ENCODE peak calls at places on chromosomes 11 and 22, in four cellular contexts. One of them, this sample, is unnamed.

GRCh38 chr11:130531061-130531460 is 82.6 kb downstream of the ADAMTS15 start:
- DNase-seq in SK-N-SH: no peak
- DNase-seq in HepG2: no peak
- DNase-seq in WTC11: no peak
- DNase-seq in this sample: no peak

GRCh38 chr22:30627480-30627879 is 8.1 kb upstream of the SLC35E4 start:
- DNase-seq in SK-N-SH: no peak
- DNase-seq in HepG2: no peak
- DNase-seq in WTC11: no peak
- DNase-seq in this sample: no peak

GRCh38 chr11:130829801-130830562 is 86.3 kb downstream of the SNX19 start:
- DNase-seq in SK-N-SH: no peak
- DNase-seq in HepG2: no peak
- DNase-seq in WTC11: no peak
- DNase-seq in this sample: no peak

GRCh38 chr11:117315285-117316196 is 515 bp downstream of the BACE1 start:
- DNase-seq in SK-N-SH: no peak
- DNase-seq in HepG2: no peak
- DNase-seq in WTC11: no peak
- DNase-seq in this sample: no peak

GRCh38 chr11:120068114-120068573 is 69.8 kb downstream of the TRIM29 start:
- DNase-seq in SK-N-SH: peak
- DNase-seq in HepG2: no peak
- DNase-seq in WTC11: no peak
- DNase-seq in this sample: no peak

GRCh38 chr22:47163481-47163875 is 401.0 kb downstream of the TBC1D22A start:
- DNase-seq in SK-N-SH: no peak
- DNase-seq in HepG2: no peak
- DNase-seq in WTC11: no peak
- DNase-seq in this sample: no peak

GRCh38 chr22:49355206-49355920 is 472.3 kb downstream of the BRD1 start:
- DNase-seq in SK-N-SH: no peak
- DNase-seq in HepG2: no peak
- DNase-seq in WTC11: peak
- DNase-seq in this sample: no peak

GRCh38 chr11:104765401-104765800 is 132.9 kb downstream of the CASP12 start:
- DNase-seq in SK-N-SH: no peak
- DNase-seq in HepG2: no peak
- DNase-seq in WTC11: no peak
- DNase-seq in this sample: no peak

GRCh38 chr11:104028476-104028875 is 8.0 kb upstream of the DDI1 start:
- DNase-seq in SK-N-SH: no peak
- DNase-seq in HepG2: no peak
- DNase-seq in WTC11: no peak
- DNase-seq in this sample: no peak

GRCh38 chr11:57761301-57762234 is at the start of gene CTNND1:
- DNase-seq in SK-N-SH: peak
- DNase-seq in HepG2: peak
- DNase-seq in WTC11: peak
- DNase-seq in this sample: peak

GRCh38 chr11:74282863-74283484 is 28.5 kb downstream of the P4HA3 start:
- DNase-seq in SK-N-SH: no peak
- DNase-seq in HepG2: no peak
- DNase-seq in WTC11: no peak
- DNase-seq in this sample: peak

GRCh38 chr11:6547177-6547576 is 50.1 kb downstream of the DNHD1 start:
- DNase-seq in SK-N-SH: no peak
- DNase-seq in HepG2: no peak
- DNase-seq in WTC11: no peak
- DNase-seq in this sample: no peak

GRCh38 chr22:50702821-50703725 is 30.4 kb downstream of the SHANK3 start:
- DNase-seq in SK-N-SH: no peak
- DNase-seq in HepG2: no peak
- DNase-seq in WTC11: peak
- DNase-seq in this sample: no peak

GRCh38 chr11:554824-555499 is 5.6 kb downstream of the LMNTD2 start:
- DNase-seq in SK-N-SH: peak
- DNase-seq in HepG2: peak
- DNase-seq in WTC11: peak
- DNase-seq in this sample: peak

GRCh38 chr22:42270512-42271190 is at the start of gene TCF20:
- DNase-seq in SK-N-SH: peak
- DNase-seq in HepG2: peak
- DNase-seq in WTC11: peak
- DNase-seq in this sample: peak

GRCh38 chr11:35598254-35599125 is 19.8 kb upstream of the FJX1 start:
- DNase-seq in SK-N-SH: no peak
- DNase-seq in HepG2: no peak
- DNase-seq in WTC11: no peak
- DNase-seq in this sample: no peak

GRCh38 chr11:1672613-1673400 is 24.2 kb upstream of the KRTAP5-6 start:
- DNase-seq in SK-N-SH: no peak
- DNase-seq in HepG2: no peak
- DNase-seq in WTC11: no peak
- DNase-seq in this sample: no peak

GRCh38 chr11:95375881-95376280 is 144.9 kb upstream of the SESN3 start:
- DNase-seq in SK-N-SH: no peak
- DNase-seq in HepG2: no peak
- DNase-seq in WTC11: no peak
- DNase-seq in this sample: no peak

GRCh38 chr11:30583505-30584280 is 2.5 kb downstream of the MPPED2 start:
- DNase-seq in SK-N-SH: peak
- DNase-seq in HepG2: no peak
- DNase-seq in WTC11: peak
- DNase-seq in this sample: no peak

GRCh38 chr11:46977038-46977818 is 40.7 kb downstream of the CSTPP1 start:
- DNase-seq in SK-N-SH: no peak
- DNase-seq in HepG2: peak
- DNase-seq in WTC11: peak
- DNase-seq in this sample: no peak

GRCh38 chr11:123640677-123641494 is 13.5 kb downstream of the SCN3B start:
- DNase-seq in SK-N-SH: peak
- DNase-seq in HepG2: peak
- DNase-seq in WTC11: peak
- DNase-seq in this sample: peak

GRCh38 chr11:73306069-73306468 is 2.0 kb upstream of the ARHGEF17 start:
- DNase-seq in SK-N-SH: no peak
- DNase-seq in HepG2: no peak
- DNase-seq in WTC11: no peak
- DNase-seq in this sample: no peak

GRCh38 chr11:2142300-2142759 is 3.1 kb upstream of the IGF2 start:
- DNase-seq in SK-N-SH: no peak
- DNase-seq in HepG2: no peak
- DNase-seq in WTC11: no peak
- DNase-seq in this sample: no peak

GRCh38 chr11:61828379-61828628 is 204 bp downstream of the FADS2 start:
- DNase-seq in SK-N-SH: no peak
- DNase-seq in HepG2: no peak
- DNase-seq in WTC11: no peak
- DNase-seq in this sample: no peak

GRCh38 chr11:2577071-2578005 is 122.5 kb downstream of the KCNQ1OT1 start:
- DNase-seq in SK-N-SH: peak
- DNase-seq in HepG2: no peak
- DNase-seq in WTC11: peak
- DNase-seq in this sample: no peak

GRCh38 chr22:39207141-39208012 is 37.4 kb downstream of the PDGFB start:
- DNase-seq in SK-N-SH: no peak
- DNase-seq in HepG2: no peak
- DNase-seq in WTC11: no peak
- DNase-seq in this sample: no peak

GRCh38 chr22:26744892-26745808 is 87.8 kb downstream of the MIAT start:
- DNase-seq in SK-N-SH: no peak
- DNase-seq in HepG2: no peak
- DNase-seq in WTC11: no peak
- DNase-seq in this sample: no peak

GRCh38 chr11:10778217-10778970 is 27.3 kb downstream of the CTR9 start:
- DNase-seq in SK-N-SH: peak
- DNase-seq in HepG2: no peak
- DNase-seq in WTC11: no peak
- DNase-seq in this sample: no peak

DNA sequence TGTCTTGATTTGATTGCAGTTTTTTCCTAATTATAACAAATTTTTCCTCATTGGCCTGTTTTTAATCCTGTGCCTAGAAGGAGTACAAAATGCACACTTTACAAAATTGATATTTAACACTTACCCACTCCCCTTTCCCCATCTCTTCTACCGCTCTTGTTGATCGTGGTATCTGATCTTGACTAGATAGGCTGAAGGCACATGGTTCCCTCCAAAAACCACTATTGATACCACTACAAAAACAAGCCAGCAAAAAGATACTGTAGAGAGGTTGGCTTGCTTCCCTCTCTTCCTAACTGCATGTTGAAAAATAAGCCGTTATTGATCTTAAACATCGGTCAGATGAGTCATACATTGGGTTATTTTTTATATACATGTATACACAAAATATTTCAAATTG is 14.6 kb upstream of the ZNF143 start:
- DNase-seq in SK-N-SH: no peak
- DNase-seq in HepG2: no peak
- DNase-seq in WTC11: no peak
- DNase-seq in this sample: no peak
- TF ChIP-seq FOXJ3 in SK-N-SH: no peak
- TF ChIP-seq FOXJ3 in HepG2: no peak
- TF ChIP-seq FOXJ3 in WTC11: no peak
- TF ChIP-seq FOXJ3 in this sample: no peak

GRCh38 chr11:100687032-100687629 is at the start of gene ARHGAP42:
- DNase-seq in SK-N-SH: peak
- DNase-seq in HepG2: peak
- DNase-seq in WTC11: peak
- DNase-seq in this sample: peak
- TF ChIP-seq FOXJ3 in SK-N-SH: no peak
- TF ChIP-seq FOXJ3 in HepG2: no peak
- TF ChIP-seq FOXJ3 in WTC11: no peak
- TF ChIP-seq FOXJ3 in this sample: no peak

GRCh38 chr11:134118016-134118415 is 49.1 kb downstream of the JAM3 start:
- DNase-seq in SK-N-SH: no peak
- DNase-seq in HepG2: no peak
- DNase-seq in WTC11: no peak
- DNase-seq in this sample: no peak
- TF ChIP-seq FOXJ3 in SK-N-SH: no peak
- TF ChIP-seq FOXJ3 in HepG2: no peak
- TF ChIP-seq FOXJ3 in WTC11: no peak
- TF ChIP-seq FOXJ3 in this sample: no peak

GRCh38 chr11:20156876-20157613 is 3.2 kb downstream of the DBX1 start:
- DNase-seq in SK-N-SH: no peak
- DNase-seq in HepG2: no peak
- DNase-seq in WTC11: peak
- DNase-seq in this sample: no peak
- TF ChIP-seq FOXJ3 in SK-N-SH: no peak
- TF ChIP-seq FOXJ3 in HepG2: no peak
- TF ChIP-seq FOXJ3 in WTC11: no peak
- TF ChIP-seq FOXJ3 in this sample: no peak

GRCh38 chr11:78061088-78061920 is 2.4 kb upstream of the THRSP start:
- DNase-seq in SK-N-SH: peak
- DNase-seq in HepG2: peak
- DNase-seq in WTC11: no peak
- DNase-seq in this sample: peak
- TF ChIP-seq FOXJ3 in SK-N-SH: no peak
- TF ChIP-seq FOXJ3 in HepG2: no peak
- TF ChIP-seq FOXJ3 in WTC11: no peak
- TF ChIP-seq FOXJ3 in this sample: no peak

DNA sequence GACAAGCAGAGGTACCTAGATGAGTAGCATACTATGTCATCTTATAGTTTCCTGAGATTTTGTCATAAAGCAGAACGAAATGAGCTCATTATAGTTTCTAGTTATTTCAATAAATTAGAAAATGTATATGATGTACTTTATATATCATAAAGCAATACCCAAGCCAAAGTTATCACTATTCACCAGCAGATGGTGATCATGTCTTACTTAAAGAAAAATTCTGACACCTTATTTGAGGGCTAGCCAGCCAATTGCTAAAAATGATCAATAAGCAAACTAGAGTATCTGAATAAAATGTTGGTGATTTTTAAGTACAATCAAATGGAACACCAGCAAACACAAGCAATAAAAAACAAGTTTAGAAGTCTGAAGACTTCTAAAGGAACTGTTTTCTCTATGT is 44.1 kb downstream of the RSF1 start:
- DNase-seq in SK-N-SH: no peak
- DNase-seq in HepG2: peak
- DNase-seq in WTC11: no peak
- DNase-seq in this sample: no peak
- TF ChIP-seq FOXJ3 in SK-N-SH: no peak
- TF ChIP-seq FOXJ3 in HepG2: no peak
- TF ChIP-seq FOXJ3 in WTC11: no peak
- TF ChIP-seq FOXJ3 in this sample: no peak

DNA sequence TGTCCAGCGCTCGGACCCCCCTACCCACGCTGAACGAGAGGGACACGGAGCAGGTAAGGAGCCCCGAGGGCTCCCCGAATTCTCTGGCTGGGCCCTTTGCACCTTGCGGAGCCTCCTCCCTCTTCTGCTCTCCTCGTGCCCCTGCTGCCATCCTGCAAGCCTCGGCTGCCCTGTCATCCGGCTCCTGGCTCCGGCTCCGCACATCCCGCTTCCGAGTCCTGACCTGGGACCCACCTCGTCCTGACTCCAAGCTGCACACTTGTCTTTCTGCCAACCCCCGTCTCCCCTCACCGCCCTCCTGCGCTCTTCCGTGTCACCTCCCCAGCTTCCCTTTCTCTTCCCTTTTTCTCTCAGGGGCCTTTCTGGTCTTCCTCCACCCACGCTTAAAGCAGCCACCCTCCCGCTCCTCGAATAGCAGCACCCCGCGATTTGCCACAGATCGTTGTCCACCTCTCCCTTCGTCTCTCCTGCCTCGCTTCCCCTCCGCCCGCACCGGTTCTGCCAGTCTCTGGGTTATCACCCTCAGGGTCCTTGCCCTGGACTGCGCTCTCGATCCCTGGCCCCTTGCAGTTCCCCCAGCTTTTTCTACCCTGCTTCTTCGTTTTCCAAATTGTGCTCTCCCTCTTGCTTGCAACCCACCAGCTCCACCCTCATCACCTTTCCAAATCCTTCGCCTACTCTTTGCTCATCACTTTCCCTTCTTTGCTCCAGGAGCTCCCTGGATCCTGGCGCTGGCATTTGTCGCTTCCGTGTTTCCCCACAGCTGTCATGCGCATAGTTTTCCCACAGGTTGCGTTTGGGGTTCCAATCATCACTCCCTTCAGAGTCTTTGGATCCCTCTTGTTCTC is 822 bp downstream of the MARK2 start:
- DNase-seq in SK-N-SH: no peak
- DNase-seq in HepG2: no peak
- DNase-seq in WTC11: no peak
- DNase-seq in this sample: peak
- TF ChIP-seq FOXJ3 in SK-N-SH: no peak
- TF ChIP-seq FOXJ3 in HepG2: no peak
- TF ChIP-seq FOXJ3 in WTC11: no peak
- TF ChIP-seq FOXJ3 in this sample: no peak

This sample was measured in K562.